ENCODE peak calls at places on chromosomes 1 and 21, in ten cellular contexts. V, S, X, F, P, J, L, B, M and I are unnamed samples.

GRCh38 chr21:38361324-38361723 is 104.5 kb downstream of the KCNJ15 start:
- DNase-seq in V (no peak), S (no peak), X (no peak), F (no peak), P (no peak), J (no peak), L (no peak), B (no peak), M (no peak), I (no peak)

GRCh38 chr1:147720557-147720956 is 39.8 kb downstream of the GJA5 start:
- DNase-seq in V (no peak), S (no peak), X (no peak), F (no peak), P (no peak), J (no peak), L (no peak), B (no peak), M (no peak), I (no peak)

GRCh38 chr21:36047139-36047538 is 13.2 kb downstream of the SETD4 start:
- DNase-seq in V (no peak), S (no peak), X (no peak), F (no peak), P (no peak), J (no peak), L (no peak), B (no peak), M (no peak), I (no peak)

GRCh38 chr1:6266641-6267040 is 5.7 kb upstream of the GPR153 start:
- DNase-seq in V (no peak), S (no peak), X (no peak), F (no peak), P (no peak), J (no peak), L (no peak), B (no peak), M (no peak), I (no peak)

GRCh38 chr21:42532466-42533181 is 19.0 kb downstream of the SLC37A1 start:
- DNase-seq in V (no peak), S (no peak), X (no peak), F (no peak), P (no peak), J (peak), L (no peak), B (no peak), M (no peak), I (no peak)

GRCh38 chr1:64855557-64855956 is 110.7 kb downstream of the RAVER2 start:
- DNase-seq in V (no peak), S (no peak), X (no peak), F (no peak), P (no peak), J (no peak), L (no peak), B (no peak), M (no peak), I (no peak)

GRCh38 chr1:192763243-192763642 is 45.6 kb upstream of the RGS2 start:
- DNase-seq in V (no peak), S (no peak), X (no peak), F (no peak), P (no peak), J (no peak), L (no peak), B (no peak), M (no peak), I (no peak)

GRCh38 chr1:23167353-23168078 is 1.1 kb downstream of the LUZP1 start:
- DNase-seq in V (peak), S (no peak), X (peak), F (peak), P (no peak), J (peak), L (peak), B (no peak), M (no peak), I (peak)

GRCh38 chr1:201190624-201191051 is at the start of gene IGFN1:
- DNase-seq in V (no peak), S (no peak), X (no peak), F (peak), P (no peak), J (no peak), L (no peak), B (no peak), M (no peak), I (no peak)

GRCh38 chr1:39224295-39224829 is 19.9 kb downstream of the MACF1 start:
- DNase-seq in V (no peak), S (no peak), X (no peak), F (no peak), P (no peak), J (no peak), L (no peak), B (no peak), M (no peak), I (no peak)

GRCh38 chr1:27332536-27333281 is 9.1 kb upstream of the SYTL1 start:
- DNase-seq in V (peak), S (peak), X (no peak), F (peak), P (no peak), J (no peak), L (peak), B (peak), M (no peak), I (peak)

GRCh38 chr1:208254862-208255261 is 10.7 kb upstream of the PLXNA2 start:
- DNase-seq in V (no peak), S (no peak), X (no peak), F (no peak), P (peak), J (no peak), L (no peak), B (no peak), M (no peak), I (no peak)

GRCh38 chr1:43913051-43913501 is 20.5 kb upstream of the ARTN start:
- DNase-seq in V (no peak), S (no peak), X (no peak), F (no peak), P (no peak), J (no peak), L (no peak), B (peak), M (no peak), I (no peak)

GRCh38 chr1:75797273-75797588 is 549 bp downstream of the MSH4 start:
- DNase-seq in V (no peak), S (no peak), X (no peak), F (no peak), P (no peak), J (no peak), L (no peak), B (no peak), M (no peak), I (no peak)

GRCh38 chr21:44949161-44950015 is 9.6 kb downstream of the SLX9 start:
- DNase-seq in V (peak), S (peak), X (peak), F (peak), P (no peak), J (peak), L (peak), B (peak), M (peak), I (peak)

GRCh38 chr1:66623812-66624211 is 89.9 kb downstream of the SGIP1 start:
- DNase-seq in V (no peak), S (no peak), X (no peak), F (no peak), P (peak), J (no peak), L (peak), B (no peak), M (no peak), I (no peak)

GRCh38 chr1:183508694-183509093 is 36.4 kb downstream of the SMG7 start:
- DNase-seq in V (no peak), S (no peak), X (no peak), F (no peak), P (no peak), J (no peak), L (no peak), B (no peak), M (no peak), I (no peak)

GRCh38 chr1:6513296-6513928 is 21.9 kb upstream of the PLEKHG5 start:
- DNase-seq in V (no peak), S (no peak), X (peak), F (no peak), P (no peak), J (no peak), L (no peak), B (no peak), M (no peak), I (no peak)